ENCODE peak calls at places on chromosomes 6 and 20, in six cellular contexts. One of them, this sample, is unnamed.

GRCh38 chr20:24611360-24612140 is 142.1 kb downstream of the SYNDIG1 start:
- DNase-seq in GM23248: no peak
- DNase-seq in effector memory CD4-positive, alpha-beta T cell: no peak
- DNase-seq in fibroblast of lung: no peak
- DNase-seq in A549: no peak
- DNase-seq in Karpas-422: no peak
- DNase-seq in this sample: no peak

GRCh38 chr6:48036316-48036715 is 74.7 kb downstream of the PTCHD4 start:
- DNase-seq in GM23248: peak
- DNase-seq in Karpas-422: no peak
- DNase-seq in effector memory CD4-positive, alpha-beta T cell: no peak
- DNase-seq in A549: no peak
- DNase-seq in fibroblast of lung: peak
- DNase-seq in this sample: no peak

GRCh38 chr6:117906905-117907599 is at the start of gene SLC35F1:
- DNase-seq in effector memory CD4-positive, alpha-beta T cell: no peak
- DNase-seq in fibroblast of lung: peak
- DNase-seq in GM23248: peak
- DNase-seq in Karpas-422: no peak
- DNase-seq in A549: peak
- DNase-seq in this sample: no peak

GRCh38 chr6:150696156-150696555 is 96.5 kb downstream of the PLEKHG1 start:
- DNase-seq in effector memory CD4-positive, alpha-beta T cell: no peak
- DNase-seq in A549: no peak
- DNase-seq in GM23248: no peak
- DNase-seq in fibroblast of lung: no peak
- DNase-seq in Karpas-422: no peak
- DNase-seq in this sample: no peak

GRCh38 chr6:113595921-113596376 is 261.2 kb upstream of the MARCKS start:
- DNase-seq in A549: no peak
- DNase-seq in effector memory CD4-positive, alpha-beta T cell: no peak
- DNase-seq in Karpas-422: no peak
- DNase-seq in fibroblast of lung: peak
- DNase-seq in GM23248: peak
- DNase-seq in this sample: no peak

GRCh38 chr20:21238818-21239530 is 64.2 kb upstream of the XRN2 start:
- DNase-seq in Karpas-422: no peak
- DNase-seq in effector memory CD4-positive, alpha-beta T cell: no peak
- DNase-seq in GM23248: no peak
- DNase-seq in A549: no peak
- DNase-seq in fibroblast of lung: no peak
- DNase-seq in this sample: no peak

GRCh38 chr6:126180585-126180984 is 159.3 kb upstream of the CENPW start:
- DNase-seq in effector memory CD4-positive, alpha-beta T cell: no peak
- DNase-seq in fibroblast of lung: peak
- DNase-seq in GM23248: peak
- DNase-seq in A549: no peak
- DNase-seq in Karpas-422: no peak
- DNase-seq in this sample: no peak

GRCh38 chr6:37433657-37434271 is 743 bp downstream of the CMTR1 start:
- DNase-seq in GM23248: peak
- DNase-seq in A549: no peak
- DNase-seq in fibroblast of lung: peak
- DNase-seq in effector memory CD4-positive, alpha-beta T cell: peak
- DNase-seq in Karpas-422: peak
- DNase-seq in this sample: no peak

GRCh38 chr6:25176466-25176865 is 102.7 kb upstream of the CARMIL1 start:
- DNase-seq in A549: no peak
- DNase-seq in effector memory CD4-positive, alpha-beta T cell: no peak
- DNase-seq in Karpas-422: no peak
- DNase-seq in fibroblast of lung: no peak
- DNase-seq in GM23248: no peak
- DNase-seq in this sample: no peak

GRCh38 chr6:8387942-8388437 is 47.4 kb downstream of the SLC35B3 start:
- DNase-seq in Karpas-422: no peak
- DNase-seq in GM23248: no peak
- DNase-seq in fibroblast of lung: no peak
- DNase-seq in A549: no peak
- DNase-seq in effector memory CD4-positive, alpha-beta T cell: no peak
- DNase-seq in this sample: no peak

GRCh38 chr6:33623895-33624381 is 2.8 kb downstream of the ITPR3 start:
- DNase-seq in effector memory CD4-positive, alpha-beta T cell: no peak
- DNase-seq in A549: no peak
- DNase-seq in GM23248: peak
- DNase-seq in fibroblast of lung: no peak
- DNase-seq in Karpas-422: peak
- DNase-seq in this sample: no peak

GRCh38 chr6:127956260-127956888 is 55.5 kb upstream of the THEMIS start:
- DNase-seq in effector memory CD4-positive, alpha-beta T cell: no peak
- DNase-seq in Karpas-422: no peak
- DNase-seq in GM23248: peak
- DNase-seq in fibroblast of lung: no peak
- DNase-seq in A549: no peak
- DNase-seq in this sample: no peak

GRCh38 chr6:163232015-163232523 is 182.4 kb upstream of the QKI start:
- DNase-seq in Karpas-422: no peak
- DNase-seq in effector memory CD4-positive, alpha-beta T cell: no peak
- DNase-seq in fibroblast of lung: no peak
- DNase-seq in GM23248: no peak
- DNase-seq in A549: no peak
- DNase-seq in this sample: no peak
- H3K27ac ChIP-seq in Karpas-422: no peak
- H3K27ac ChIP-seq in effector memory CD4-positive, alpha-beta T cell: no peak
- H3K27ac ChIP-seq in fibroblast of lung: no peak
- H3K27ac ChIP-seq in GM23248: no peak
- H3K27ac ChIP-seq in A549: no peak
- H3K27ac ChIP-seq in this sample: no peak

DNA sequence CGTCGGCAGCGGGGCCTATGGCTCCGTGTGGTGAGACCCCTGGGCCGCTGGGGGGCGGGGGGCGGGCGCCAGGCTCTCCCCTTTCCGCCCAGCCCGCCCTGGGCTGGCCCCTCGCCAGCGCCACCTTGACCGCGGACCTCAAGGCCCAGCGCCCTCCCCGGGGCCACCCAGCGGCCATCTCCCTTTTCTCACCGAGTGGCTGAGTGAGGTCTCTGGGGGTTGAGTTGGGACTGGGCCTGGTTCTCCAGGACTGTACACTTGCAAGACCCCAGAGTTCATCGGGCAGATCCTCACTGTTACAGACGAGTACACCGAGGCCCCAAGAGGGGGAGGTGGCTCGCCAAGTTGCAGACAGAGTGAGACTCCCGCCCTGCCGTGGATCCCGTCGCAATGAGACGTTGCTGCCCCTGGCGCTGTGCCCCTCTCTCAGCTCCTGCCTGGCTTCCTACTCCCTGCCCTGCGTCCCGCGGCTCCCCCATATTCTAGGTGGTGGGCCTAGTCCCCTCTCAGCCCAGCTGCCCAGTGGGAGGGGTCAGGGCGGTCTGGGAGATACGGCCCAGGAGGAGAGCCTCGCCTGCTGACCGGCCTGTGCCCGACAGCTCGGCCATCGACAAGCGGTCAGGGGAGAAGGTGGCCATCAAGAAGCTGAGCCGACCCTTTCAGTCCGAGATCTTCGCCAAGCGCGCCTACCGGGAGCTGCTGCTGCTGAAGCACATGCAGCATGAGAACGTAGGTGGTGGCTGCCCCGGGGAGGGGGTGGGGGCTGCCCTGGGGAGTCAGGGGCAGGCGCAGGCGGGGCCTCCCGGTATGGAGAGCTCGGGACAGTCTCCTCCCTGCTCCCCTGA is 581 bp downstream of the MAPK13 start:
- DNase-seq in effector memory CD4-positive, alpha-beta T cell: peak
- DNase-seq in Karpas-422: no peak
- DNase-seq in A549: no peak
- DNase-seq in fibroblast of lung: no peak
- DNase-seq in GM23248: peak
- DNase-seq in this sample: no peak
- H3K27ac ChIP-seq in effector memory CD4-positive, alpha-beta T cell: peak
- H3K27ac ChIP-seq in Karpas-422: no peak
- H3K27ac ChIP-seq in A549: no peak
- H3K27ac ChIP-seq in fibroblast of lung: peak
- H3K27ac ChIP-seq in GM23248: peak
- H3K27ac ChIP-seq in this sample: no peak

GRCh38 chr20:18187020-18187419 is 49.4 kb downstream of the KAT14 start:
- DNase-seq in A549: no peak
- DNase-seq in fibroblast of lung: no peak
- DNase-seq in GM23248: no peak
- DNase-seq in effector memory CD4-positive, alpha-beta T cell: no peak
- DNase-seq in Karpas-422: no peak
- DNase-seq in this sample: no peak
- H3K27ac ChIP-seq in A549: no peak
- H3K27ac ChIP-seq in fibroblast of lung: no peak
- H3K27ac ChIP-seq in GM23248: no peak
- H3K27ac ChIP-seq in effector memory CD4-positive, alpha-beta T cell: no peak
- H3K27ac ChIP-seq in Karpas-422: no peak
- H3K27ac ChIP-seq in this sample: no peak

GRCh38 chr20:62809530-62810428 is 5.1 kb downstream of the OGFR start:
- DNase-seq in effector memory CD4-positive, alpha-beta T cell: no peak
- DNase-seq in GM23248: no peak
- DNase-seq in A549: no peak
- DNase-seq in fibroblast of lung: no peak
- DNase-seq in Karpas-422: no peak
- DNase-seq in this sample: no peak
- H3K27ac ChIP-seq in effector memory CD4-positive, alpha-beta T cell: no peak
- H3K27ac ChIP-seq in GM23248: no peak
- H3K27ac ChIP-seq in A549: no peak
- H3K27ac ChIP-seq in fibroblast of lung: no peak
- H3K27ac ChIP-seq in Karpas-422: no peak
- H3K27ac ChIP-seq in this sample: no peak

GRCh38 chr6:10591411-10592160 is 70.4 kb downstream of the GCNT2 start:
- DNase-seq in Karpas-422: no peak
- DNase-seq in A549: no peak
- DNase-seq in fibroblast of lung: no peak
- DNase-seq in effector memory CD4-positive, alpha-beta T cell: no peak
- DNase-seq in GM23248: no peak
- DNase-seq in this sample: no peak

GRCh38 chr6:10599046-10599445 is 77.9 kb downstream of the GCNT2 start:
- DNase-seq in Karpas-422: no peak
- DNase-seq in fibroblast of lung: no peak
- DNase-seq in GM23248: no peak
- DNase-seq in effector memory CD4-positive, alpha-beta T cell: no peak
- DNase-seq in A549: no peak
- DNase-seq in this sample: no peak

GRCh38 chr6:10598084-10598960 is 77.2 kb downstream of the GCNT2 start:
- DNase-seq in A549: no peak
- DNase-seq in effector memory CD4-positive, alpha-beta T cell: no peak
- DNase-seq in Karpas-422: no peak
- DNase-seq in fibroblast of lung: no peak
- DNase-seq in GM23248: no peak
- DNase-seq in this sample: no peak

GRCh38 chr6:10597499-10598001 is 76.4 kb downstream of the GCNT2 start:
- DNase-seq in GM23248: no peak
- DNase-seq in effector memory CD4-positive, alpha-beta T cell: no peak
- DNase-seq in A549: no peak
- DNase-seq in Karpas-422: no peak
- DNase-seq in fibroblast of lung: no peak
- DNase-seq in this sample: no peak

DNA sequence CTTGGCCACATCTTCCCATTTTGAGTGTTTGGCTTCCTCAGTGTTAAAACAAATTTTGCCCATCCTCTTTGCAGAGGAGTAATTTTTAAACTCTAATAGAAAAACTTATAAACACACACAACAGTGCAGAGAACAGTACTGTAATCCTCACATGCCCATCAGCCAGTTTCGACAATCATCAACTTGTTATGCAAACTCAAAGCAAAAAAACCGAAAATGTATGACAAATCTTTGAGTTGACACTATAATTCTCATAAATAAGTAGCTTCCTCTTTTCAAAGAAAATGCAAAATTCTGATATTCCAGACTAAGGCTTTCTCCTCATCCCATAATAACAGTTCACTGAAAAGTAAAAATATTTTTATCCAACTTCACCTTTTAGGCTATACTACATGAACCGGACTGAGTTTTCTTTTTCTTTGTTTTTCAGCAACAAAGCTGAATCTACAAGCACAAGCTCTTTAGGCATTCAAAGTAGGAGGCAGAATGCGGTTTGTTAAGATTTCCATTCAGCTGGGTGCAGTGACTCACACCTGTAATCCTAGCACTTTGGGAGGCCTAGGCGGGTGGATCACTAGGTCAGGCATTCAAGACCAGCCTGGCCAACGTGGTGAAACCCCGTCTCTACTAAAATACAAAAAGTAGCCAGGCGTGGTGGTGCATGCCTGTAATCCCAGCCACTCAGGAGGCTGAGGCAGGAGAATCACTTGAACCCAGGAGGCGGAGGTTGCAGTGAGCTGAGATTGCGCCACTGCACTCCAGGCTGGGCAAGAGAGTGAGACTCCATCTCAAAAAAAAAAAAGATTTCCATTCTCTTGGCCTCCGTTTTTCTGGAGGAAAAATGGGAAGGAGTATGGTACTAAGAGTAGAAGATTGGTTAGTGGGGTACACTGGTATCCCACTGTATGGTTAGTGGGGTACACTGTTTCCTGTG is 74.8 kb downstream of the GCNT2 start:
- DNase-seq in fibroblast of lung: no peak
- DNase-seq in A549: no peak
- DNase-seq in Karpas-422: peak
- DNase-seq in effector memory CD4-positive, alpha-beta T cell: no peak
- DNase-seq in GM23248: no peak
- DNase-seq in this sample: no peak
- H3K27ac ChIP-seq in fibroblast of lung: no peak
- H3K27ac ChIP-seq in A549: no peak
- H3K27ac ChIP-seq in Karpas-422: peak
- H3K27ac ChIP-seq in effector memory CD4-positive, alpha-beta T cell: no peak
- H3K27ac ChIP-seq in GM23248: no peak
- H3K27ac ChIP-seq in this sample: no peak

DNA sequence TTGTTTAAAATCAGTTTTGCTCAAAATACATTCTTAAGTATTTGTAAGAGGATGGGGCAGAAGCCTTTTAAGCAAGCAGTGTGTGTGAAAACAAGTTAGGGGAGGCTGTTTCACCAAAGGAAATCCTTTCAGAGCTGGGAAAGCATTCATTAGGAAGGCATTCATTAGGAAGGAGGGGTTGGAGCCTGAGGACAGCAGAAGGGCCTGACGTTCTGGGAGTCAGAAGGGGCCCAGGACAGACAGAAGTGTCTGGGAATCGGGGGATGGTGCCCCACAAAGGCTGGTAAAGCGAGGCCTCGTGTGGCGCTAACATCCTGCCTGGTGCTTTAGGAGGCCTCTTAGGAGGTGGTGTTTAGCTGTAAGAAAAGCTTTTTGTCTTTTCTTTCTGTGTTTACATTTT is 80.6 kb upstream of the NXT1 start:
- DNase-seq in fibroblast of lung: no peak
- DNase-seq in effector memory CD4-positive, alpha-beta T cell: no peak
- DNase-seq in Karpas-422: no peak
- DNase-seq in A549: no peak
- DNase-seq in GM23248: no peak
- DNase-seq in this sample: no peak
- H3K27ac ChIP-seq in fibroblast of lung: peak
- H3K27ac ChIP-seq in effector memory CD4-positive, alpha-beta T cell: no peak
- H3K27ac ChIP-seq in Karpas-422: no peak
- H3K27ac ChIP-seq in A549: peak
- H3K27ac ChIP-seq in GM23248: no peak
- H3K27ac ChIP-seq in this sample: peak

GRCh38 chr6:89412071-89413005 is at the start of gene RRAGD:
- DNase-seq in A549: peak
- DNase-seq in effector memory CD4-positive, alpha-beta T cell: peak
- DNase-seq in GM23248: peak
- DNase-seq in Karpas-422: peak
- DNase-seq in fibroblast of lung: no peak
- DNase-seq in this sample: peak
- H3K27ac ChIP-seq in A549: peak
- H3K27ac ChIP-seq in effector memory CD4-positive, alpha-beta T cell: peak
- H3K27ac ChIP-seq in GM23248: no peak
- H3K27ac ChIP-seq in Karpas-422: no peak
- H3K27ac ChIP-seq in fibroblast of lung: no peak
- H3K27ac ChIP-seq in this sample: no peak

This sample was measured in aorta.